ENCODE peak calls at places on chromosomes 11 and 22, in five cellular contexts. G, O, H, S and Z are unnamed samples.

GRCh38 chr11:19664896-19665548 is 47.6 kb upstream of the NAV2 start:
- DNase-seq in G (no peak), O (no peak), H (no peak), S (no peak), Z (no peak)

GRCh38 chr22:31160328-31160978 is 471 bp downstream of the RNF185 start:
- DNase-seq in G (no peak), S (peak), H (no peak), O (no peak), Z (peak)

GRCh38 chr22:46825145-46825544 is 62.7 kb downstream of the TBC1D22A start:
- DNase-seq in H (no peak), S (no peak), G (no peak), O (no peak), Z (no peak)

GRCh38 chr11:95098826-95099225 is 9.2 kb downstream of the ENDOD1 start:
- DNase-seq in O (no peak), H (no peak), S (no peak), G (no peak), Z (no peak)

GRCh38 chr11:123776160-123776559 is 21.8 kb upstream of the OR6X1 start:
- DNase-seq in O (no peak), G (no peak), S (no peak), H (no peak), Z (no peak)

GRCh38 chr11:97614571-97614970 is 1224.8 kb downstream of the JRKL start:
- DNase-seq in S (peak), H (no peak), G (no peak), O (no peak), Z (no peak)

GRCh38 chr11:2098691-2099522 is 40.3 kb downstream of the IGF2 start:
- DNase-seq in H (no peak), O (no peak), G (peak), S (no peak), Z (no peak)

GRCh38 chr11:9214765-9215164 is 50.4 kb downstream of the DENND5A start:
- DNase-seq in S (no peak), H (no peak), O (no peak), G (no peak), Z (no peak)

GRCh38 chr22:19691721-19692341 is 22.5 kb upstream of the SEPTIN5 start:
- DNase-seq in G (peak), S (no peak), H (no peak), O (no peak), Z (no peak)

GRCh38 chr22:20211997-20212753 is 55.9 kb downstream of the RTN4R start:
- DNase-seq in G (no peak), S (no peak), O (no peak), H (no peak), Z (no peak)

GRCh38 chr22:49548356-49549202 is 279.1 kb downstream of the BRD1 start:
- DNase-seq in G (peak), S (no peak), O (no peak), H (peak), Z (no peak)

GRCh38 chr22:22397292-22397870 is 111.2 kb downstream of the ZNF280B start:
- DNase-seq in S (no peak), G (no peak), O (no peak), H (no peak), Z (no peak)

GRCh38 chr11:12721816-12722604 is 47.8 kb downstream of the TEAD1 start:
- DNase-seq in S (no peak), O (no peak), G (no peak), H (no peak), Z (no peak)

GRCh38 chr22:20652582-20652981 is 121.3 kb upstream of the SERPIND1 start:
- DNase-seq in G (peak), H (no peak), O (no peak), S (no peak), Z (no peak)

GRCh38 chr22:50525991-50526848 is 822 bp upstream of the SCO2 start:
- DNase-seq in G (peak), H (peak), O (peak), S (peak), Z (peak)

GRCh38 chr22:38513063-38513462 is 7.0 kb upstream of the DDX17 start:
- DNase-seq in O (peak), S (no peak), H (no peak), G (peak), Z (peak)